ENCODE peak calls at places on chromosomes 16 and 17, in seven cellular contexts. T is stomach, J is transverse colon, X is breast epithelium, V is heart left ventricle, A is adrenal gland, W is A549. K is an unnamed sample.

GRCh38 chr17:78322858-78323455 is 36.9 kb downstream of the SOCS3 start:
- DNase-seq in A (no peak), J (peak; percentile 34), W (no peak), X (no peak), V (peak; percentile 78), T (no peak), K (peak; percentile 69)

GRCh38 chr17:40556198-40556661 is 9.0 kb downstream of the CCR7 start:
- DNase-seq in A (no peak), J (no peak), V (no peak), W (no peak), X (no peak), T (peak; percentile 10), K (no peak)

GRCh38 chr17:20121359-20122235 is 112.4 kb downstream of the SPECC1 start:
- DNase-seq in A (peak; percentile 61), V (peak; percentile 45), J (peak; percentile 68), T (peak; percentile 73), W (peak; percentile 68), X (no peak), K (peak; percentile 73)

GRCh38 chr17:64529221-64529620 is 22.4 kb downstream of the CEP95 start:
- DNase-seq in A (no peak), X (no peak), W (no peak), T (no peak), J (no peak), V (no peak), K (no peak)

GRCh38 chr17:41689497-41690299 is 1.0 kb downstream of the EIF1 start:
- DNase-seq in J (peak; percentile 34), W (peak; percentile 79), T (no peak), A (peak; percentile 51), V (peak; percentile 32), X (no peak), K (peak; percentile 74)

GRCh38 chr17:8192070-8192815 is 2.3 kb upstream of the BORCS6 start:
- DNase-seq in X (peak; percentile 74), J (peak; percentile 85), A (peak; percentile 81), T (peak; percentile 78), V (peak; percentile 91), W (peak; percentile 97), K (peak; percentile 96)

GRCh38 chr16:67198238-67198734 is 645 bp upstream of the ELMO3 start:
- DNase-seq in X (no peak), A (no peak), W (peak; percentile 66), J (peak; percentile 78), T (peak; percentile 68), V (no peak), K (no peak)

GRCh38 chr17:77634710-77635109 is 323.8 kb upstream of the TNRC6C start:
- DNase-seq in T (no peak), W (no peak), A (no peak), J (peak; percentile 20), V (no peak), X (no peak), K (no peak)

GRCh38 chr16:9867176-9867575 is 315.1 kb downstream of the GRIN2A start:
- DNase-seq in V (no peak), W (no peak), X (no peak), A (no peak), T (no peak), J (no peak), K (no peak)

GRCh38 chr16:70752381-70752780 is 48.6 kb downstream of the VAC14 start:
- DNase-seq in X (no peak), J (no peak), A (no peak), V (no peak), T (no peak), W (no peak), K (no peak)

GRCh38 chr16:47732122-47732805 is 271.1 kb downstream of the PHKB start:
- DNase-seq in W (peak; percentile 28), J (no peak), V (no peak), X (no peak), T (no peak), A (no peak), K (no peak)

GRCh38 chr17:70353408-70354092 is 184.2 kb downstream of the KCNJ2 start:
- DNase-seq in T (no peak), A (no peak), X (no peak), W (no peak), J (no peak), V (no peak), K (no peak)

GRCh38 chr17:36993227-36993626 is 44.5 kb downstream of the AATF start:
- DNase-seq in W (no peak), T (no peak), J (no peak), V (no peak), X (no peak), A (no peak), K (no peak)

GRCh38 chr17:47179141-47179540 is 10.0 kb downstream of the CDC27 start:
- DNase-seq in T (no peak), V (no peak), J (no peak), A (no peak), W (no peak), X (no peak), K (no peak)

GRCh38 chr17:10119203-10120112 is 78.9 kb downstream of the GAS7 start:
- DNase-seq in V (no peak), W (no peak), X (peak; percentile 92), A (no peak), J (peak; percentile 77), T (peak; percentile 49), K (no peak)

GRCh38 chr16:67636713-67637112 is 8.2 kb upstream of the CARMIL2 start:
- DNase-seq in V (no peak), W (no peak), X (no peak), J (no peak), T (no peak), A (no peak), K (no peak)

GRCh38 chr17:81046770-81047359 is 11.9 kb downstream of the BAIAP2 start:
- DNase-seq in J (no peak), W (no peak), X (no peak), V (no peak), T (peak; percentile 58), A (no peak), K (no peak)

GRCh38 chr17:81044764-81045589 is 10.0 kb downstream of the BAIAP2 start:
- DNase-seq in X (peak; percentile 93), A (peak; percentile 72), W (peak; percentile 45), J (peak; percentile 76), V (peak; percentile 90), T (peak; percentile 69), K (peak; percentile 71)

GRCh38 chr17:81046131-81046769 is 11.3 kb downstream of the BAIAP2 start:
- DNase-seq in W (no peak), X (no peak), V (no peak), T (no peak), A (no peak), J (no peak), K (no peak)

GRCh38 chr17:81044428-81044763 is 9.4 kb downstream of the BAIAP2 start:
- DNase-seq in J (no peak), V (no peak), X (no peak), T (no peak), A (no peak), W (no peak), K (no peak)

DNA sequence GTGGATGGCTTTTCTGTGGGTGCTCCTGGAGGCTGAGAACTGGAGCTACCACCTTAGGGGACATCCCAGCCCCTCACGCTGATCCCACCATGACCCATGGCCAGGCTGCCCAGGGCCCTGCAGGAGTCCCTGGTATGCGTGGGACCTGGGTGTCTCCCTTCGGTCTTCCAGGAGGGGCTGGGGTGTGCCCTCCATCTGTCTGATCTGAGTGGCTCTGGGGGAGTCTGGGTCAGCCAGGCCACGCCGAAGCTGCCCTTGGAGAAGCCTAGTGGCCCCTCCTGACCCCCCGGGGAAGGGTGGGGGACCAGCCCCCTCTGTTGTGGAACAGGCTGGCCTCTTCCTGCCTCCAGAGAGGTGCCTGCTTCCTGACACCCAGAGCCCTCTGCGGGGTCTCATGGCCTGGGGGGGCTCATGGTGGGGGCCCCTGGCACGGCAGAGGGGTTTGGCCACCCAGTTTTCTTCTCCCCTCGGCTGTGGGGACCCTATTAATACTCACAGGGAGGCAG is 10.7 kb downstream of the BAIAP2 start:
- DNase-seq in A (no peak), V (no peak), J (no peak), W (no peak), X (no peak), T (no peak), K (no peak)
- H3K27ac ChIP-seq in A (peak overlapping the region; percentile 82), V (peak overlapping the region; percentile 86), J (peak overlapping the region; percentile 77), W (no peak overlapping the region), X (peak overlapping the region; percentile 88), T (peak overlapping the region; percentile 78), K (peak overlapping the region; percentile 9)

GRCh38 chr17:45125509-45125908 is 6.8 kb downstream of the PLCD3 start:
- DNase-seq in W (no peak), V (no peak), J (no peak), X (no peak), T (no peak), A (no peak), K (no peak)
- H3K4me1 ChIP-seq in W (peaks cover 88% of the 10 kb centered on the region), V (peaks cover 55% of the 10 kb centered on the region), J (peaks cover 79% of the 10 kb centered on the region), X (peaks cover 21% of the 10 kb centered on the region), T (peaks cover 59% of the 10 kb centered on the region), A (peaks cover 43% of the 10 kb centered on the region), K (peaks cover 82% of the 10 kb centered on the region)

DNA sequence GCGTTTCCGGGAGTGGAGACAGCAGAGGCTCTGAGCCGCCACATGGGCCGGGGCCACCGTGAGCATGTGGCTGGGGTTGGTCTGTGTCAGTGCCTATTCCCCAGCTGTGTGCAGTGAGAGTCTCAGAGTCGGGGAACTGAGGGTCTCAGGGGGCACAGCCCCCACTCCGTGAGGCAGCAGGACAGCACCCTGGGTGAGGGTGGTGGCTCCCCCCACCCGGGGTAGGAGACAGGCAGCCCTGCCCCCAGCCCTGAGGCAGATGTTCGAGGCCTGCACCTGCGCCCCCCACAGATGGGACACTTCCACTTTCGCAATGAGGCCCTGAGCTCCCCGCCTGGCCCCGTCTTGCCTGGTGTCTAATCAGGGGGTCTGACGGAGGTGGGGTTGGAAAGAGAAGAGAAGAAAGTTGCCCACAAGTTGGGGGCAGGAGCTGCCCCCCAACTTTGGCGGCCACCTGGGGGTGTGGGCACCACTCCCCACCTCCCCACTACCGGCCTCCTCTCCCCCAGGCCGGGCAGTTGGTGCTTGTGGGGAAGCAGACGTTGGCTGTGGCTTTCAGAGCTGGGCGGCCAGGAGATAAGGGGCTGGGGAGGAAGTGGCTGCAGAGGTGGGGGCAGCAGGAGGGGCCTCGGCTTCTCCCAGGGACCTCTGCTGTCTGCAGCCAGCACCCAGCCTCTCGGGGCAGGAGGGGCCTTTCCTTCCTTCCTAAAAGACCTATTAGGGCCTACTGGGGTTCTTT is 1.8 kb upstream of the CBFA2T3 start:
- DNase-seq in A (no peak), V (no peak), T (no peak), J (peak; percentile 66), W (no peak), X (no peak), K (no peak)
- TF ChIP-seq POLR2A in A (no peak), V (no peak), T (no peak), J (no peak), W (no peak), X (no peak), K (no peak)

GRCh38 chr17:67525239-67526135 is 148.4 kb downstream of the PITPNC1 start:
- DNase-seq in T (peak; percentile 35), X (no peak), A (no peak), V (no peak), W (no peak), J (no peak), K (no peak)

GRCh38 chr17:67531291-67531690 is 154.2 kb downstream of the PITPNC1 start:
- DNase-seq in V (peak; percentile 21), J (peak; percentile 40), A (peak; percentile 47), T (no peak), X (no peak), W (no peak), K (no peak)

GRCh38 chr17:67532326-67532871 is 155.3 kb downstream of the PITPNC1 start:
- DNase-seq in W (no peak), V (no peak), A (no peak), J (no peak), T (no peak), X (no peak), K (no peak)

GRCh38 chr17:67526700-67527099 is 149.6 kb downstream of the PITPNC1 start:
- DNase-seq in A (no peak), V (no peak), T (no peak), X (no peak), J (no peak), W (no peak), K (no peak)

GRCh38 chr17:67528751-67529436 is 151.8 kb downstream of the PITPNC1 start:
- DNase-seq in V (peak; percentile 66), T (peak; percentile 80), A (peak; percentile 92), J (peak; percentile 71), W (peak; percentile 67), X (peak; percentile 61), K (peak; percentile 62)
- H3K27ac ChIP-seq in V (peak overlapping the region; percentile 51), T (peak overlapping the region; percentile 79), A (peak overlapping the region; percentile 89), J (peak overlapping the region; percentile 10), W (peak overlapping the region; percentile 20), X (peak overlapping the region; percentile 29), K (no peak overlapping the region)